ENCODE peak calls at places on chromosomes 16 and 17, in nine cellular contexts. G is testis; W is CD8-positive, alpha-beta T cell; Q is left ventricle myocardium inferior; M is effector memory CD4-positive, alpha-beta T cell; A is heart right ventricle; B is ovary; C is uterus; N is IMR-90. R is an unnamed sample.

GRCh38 chr17:82862191-82862590 is 22.4 kb upstream of the ZNF750 start:
- DNase-seq in M (no peak), C (no peak), N (no peak), A (no peak), Q (no peak), B (no peak), W (no peak), G (no peak), R (no peak)

GRCh38 chr17:72030067-72030899 is 90.5 kb upstream of the SOX9 start:
- DNase-seq in Q (peak; percentile 16), W (peak; percentile 47), B (no peak), A (peak; percentile 15), M (no peak), G (peak; percentile 70), C (peak; percentile 16), N (peak; percentile 61), R (no peak)

GRCh38 chr17:38654411-38655398 is 20.1 kb downstream of the EPOP start:
- DNase-seq in W (no peak), N (no peak), M (no peak), C (no peak), B (no peak), A (no peak), Q (no peak), G (peak; percentile 54), R (no peak)

GRCh38 chr17:59476413-59476812 is 89.0 kb upstream of the DHX40 start:
- DNase-seq in Q (no peak), W (no peak), B (no peak), C (no peak), G (peak; percentile 2), N (no peak), M (no peak), A (no peak), R (no peak)

GRCh38 chr16:73068546-73069401 is 20.8 kb upstream of the ZFHX3 start:
- DNase-seq in N (peak; percentile 99), M (no peak), Q (peak; percentile 74), A (peak; percentile 57), B (no peak), W (no peak), C (peak; percentile 62), G (no peak), R (no peak)

GRCh38 chr17:6355196-6355595 is 79.7 kb downstream of the AIPL1 start:
- DNase-seq in B (no peak), G (no peak), M (no peak), C (no peak), N (no peak), W (no peak), Q (no peak), A (no peak), R (no peak)

GRCh38 chr17:51372345-51373004 is 112.1 kb downstream of the UTP18 start:
- DNase-seq in W (no peak), M (no peak), N (peak; percentile 73), A (no peak), C (no peak), G (peak; percentile 85), B (no peak), Q (no peak), R (peak; percentile 39)

GRCh38 chr17:32927724-32928526 is at the start of gene TMEM98:
- DNase-seq in W (no peak), C (peak; percentile 41), B (peak; percentile 58), N (peak; percentile 12), A (peak; percentile 27), M (no peak), G (peak; percentile 43), Q (peak; percentile 20), R (no peak)

GRCh38 chr16:27237229-27238015 is 31.1 kb downstream of the NSMCE1 start:
- DNase-seq in A (no peak), Q (no peak), N (no peak), W (peak; percentile 77), G (no peak), M (peak; percentile 50), C (peak; percentile 13), B (no peak), R (peak; percentile 89)

GRCh38 chr17:82933911-82934310 is 94.1 kb upstream of the ZNF750 start:
- DNase-seq in C (peak; percentile 8), N (no peak), B (peak; percentile 5), M (no peak), W (no peak), A (no peak), G (no peak), Q (peak; percentile 7), R (no peak)

GRCh38 chr17:14559720-14560119 is 258.8 kb downstream of the HS3ST3B1 start:
- DNase-seq in Q (no peak), N (no peak), M (no peak), W (no peak), A (no peak), C (no peak), B (no peak), G (no peak), R (no peak)

GRCh38 chr16:54677551-54677950 is 253.1 kb upstream of the IRX5 start:
- DNase-seq in B (no peak), A (no peak), N (no peak), W (no peak), M (no peak), G (no peak), Q (no peak), C (no peak), R (no peak)
- H3K27me3 ChIP-seq in B (no peaks in the 10 kb centered on the region), A (no peaks in the 10 kb centered on the region), N (no peaks in the 10 kb centered on the region), W (no peaks in the 10 kb centered on the region), M (no peaks in the 10 kb centered on the region), G (no peaks in the 10 kb centered on the region), Q (no peaks in the 10 kb centered on the region), C (no peaks in the 10 kb centered on the region), R (no peaks in the 10 kb centered on the region)

GRCh38 chr16:57843400-57843799 is 41.1 kb upstream of the KIFC3 start:
- DNase-seq in A (no peak), N (no peak), G (no peak), B (no peak), W (no peak), Q (no peak), C (no peak), M (no peak), R (no peak)

GRCh38 chr16:57845115-57845514 is 42.8 kb upstream of the KIFC3 start:
- DNase-seq in G (no peak), W (no peak), M (no peak), C (no peak), B (no peak), Q (no peak), N (no peak), A (no peak), R (no peak)

GRCh38 chr16:57846078-57846697 is 43.9 kb upstream of the KIFC3 start:
- DNase-seq in A (no peak), Q (no peak), G (no peak), B (peak; percentile 62), M (no peak), C (no peak), N (no peak), W (no peak), R (no peak)

GRCh38 chr16:57842606-57843005 is 40.3 kb upstream of the KIFC3 start:
- DNase-seq in M (no peak), C (no peak), G (no peak), W (no peak), N (no peak), B (no peak), A (no peak), Q (no peak), R (no peak)

DNA sequence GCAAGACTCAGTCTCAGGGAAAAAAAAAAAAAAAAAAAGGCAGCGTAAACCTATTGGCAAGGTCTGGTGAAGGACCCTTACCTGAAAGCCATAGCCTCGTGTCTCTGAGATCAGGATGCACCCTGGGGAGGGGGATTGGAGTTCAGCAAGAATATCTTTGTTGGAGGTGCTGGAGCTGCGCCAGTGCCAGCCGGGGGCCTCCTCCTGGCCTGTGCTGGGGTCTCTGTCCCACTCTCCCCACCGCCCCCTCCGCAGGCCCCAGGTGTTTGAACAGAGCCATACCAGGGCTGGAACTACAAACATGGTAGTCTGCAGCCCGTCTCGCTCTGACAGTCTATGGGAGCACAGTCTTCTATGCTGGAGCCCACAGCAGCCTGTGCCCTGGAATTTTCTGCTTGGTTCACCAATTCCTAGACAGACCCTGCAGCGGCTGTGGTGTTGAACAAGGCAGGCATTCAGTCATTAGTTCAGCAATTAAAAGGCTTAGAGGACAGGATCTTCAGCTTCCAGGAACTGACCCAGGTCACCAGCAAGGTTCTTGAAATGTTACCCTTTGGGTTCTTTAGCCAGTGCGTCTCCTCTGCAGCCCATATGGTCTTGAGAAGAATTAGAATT is 42.2 kb upstream of the KIFC3 start:
- DNase-seq in N (no peak), G (no peak), M (no peak), A (no peak), C (no peak), Q (no peak), W (no peak), B (no peak), R (no peak)
- H3K27ac ChIP-seq in N (no peak overlapping the region), G (no peak overlapping the region), M (no peak overlapping the region), A (no peak overlapping the region), C (no peak overlapping the region), Q (no peak overlapping the region), W (no peak overlapping the region), B (no peak overlapping the region), R (no peak overlapping the region)

DNA sequence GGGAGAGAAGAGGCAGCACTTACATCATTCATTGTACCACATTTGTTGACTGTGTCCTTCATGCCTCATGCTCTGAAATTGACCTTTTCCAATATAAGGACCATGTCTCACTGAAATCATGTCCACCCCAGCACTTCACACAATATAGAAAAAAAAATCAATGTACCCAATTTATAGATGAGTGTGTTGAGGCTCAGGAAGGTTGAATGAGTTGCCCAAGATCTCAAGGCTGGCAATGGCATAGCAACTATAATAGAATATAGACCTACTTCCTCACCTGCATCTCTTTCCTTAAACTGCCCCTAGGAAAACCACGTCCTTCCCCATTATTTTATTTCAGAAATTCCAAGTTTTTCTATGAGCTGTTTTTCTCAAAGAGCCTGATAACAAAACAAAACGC is 912 bp upstream of the VAT1L start:
- DNase-seq in C (no peak), N (no peak), Q (no peak), A (no peak), B (no peak), M (no peak), W (no peak), G (no peak), R (no peak)
- H3K27me3 ChIP-seq in C (no peaks in the 10 kb centered on the region), N (peaks cover 4% of the 10 kb centered on the region), Q (peaks cover 69% of the 10 kb centered on the region), A (peaks cover 4% of the 10 kb centered on the region), B (no peaks in the 10 kb centered on the region), M (peaks cover 27% of the 10 kb centered on the region), W (peaks cover 17% of the 10 kb centered on the region), G (no peaks in the 10 kb centered on the region), R (peaks cover 34% of the 10 kb centered on the region)

GRCh38 chr16:56337131-56337857 is 88.1 kb downstream of the AMFR start:
- DNase-seq in G (no peak), B (no peak), Q (no peak), A (no peak), C (no peak), M (no peak), W (no peak), N (no peak), R (no peak)

GRCh38 chr16:56334761-56335160 is 90.6 kb downstream of the AMFR start:
- DNase-seq in W (no peak), C (no peak), G (no peak), N (no peak), B (no peak), A (no peak), M (no peak), Q (no peak), R (no peak)

GRCh38 chr16:56337858-56338325 is 87.5 kb downstream of the AMFR start:
- DNase-seq in N (no peak), C (no peak), W (no peak), G (no peak), M (no peak), B (no peak), Q (no peak), A (no peak), R (no peak)

GRCh38 chr16:56336711-56337110 is 88.6 kb downstream of the AMFR start:
- DNase-seq in C (no peak), G (no peak), Q (no peak), A (no peak), N (no peak), B (no peak), W (no peak), M (no peak), R (no peak)

GRCh38 chr16:56336071-56336688 is 89.2 kb downstream of the AMFR start:
- DNase-seq in A (peak; percentile 57), Q (peak; percentile 71), C (no peak), W (no peak), B (no peak), N (no peak), G (no peak), M (no peak), R (no peak)
- H3K27ac ChIP-seq in A (no peak overlapping the region), Q (peak overlapping the region; percentile 37), C (no peak overlapping the region), W (no peak overlapping the region), B (no peak overlapping the region), N (no peak overlapping the region), G (no peak overlapping the region), M (no peak overlapping the region), R (no peak overlapping the region)

R was measured in CD4-positive, CD25-positive, alpha-beta regulatory T cell.